ENCODE peak calls at places on chromosomes 16 and 17, in five cellular contexts. One of them, this sample, is unnamed.
A peak's percentile ranks its signal among the peaks of the same experiment; 100 is the strongest.

GRCh38 chr17:78650093-78650715 is 73.0 kb upstream of the DNAH17 start:
- DNase-seq in fibroblast of the aortic adventitia: no peak
- DNase-seq in AG04450: no peak
- DNase-seq in GM23338: peak; percentile 24
- DNase-seq in fibroblast of lung: no peak
- DNase-seq in this sample: no peak

GRCh38 chr16:54649846-54650245 is 280.8 kb upstream of the IRX5 start:
- DNase-seq in fibroblast of lung: no peak
- DNase-seq in AG04450: no peak
- DNase-seq in GM23338: no peak
- DNase-seq in fibroblast of the aortic adventitia: no peak
- DNase-seq in this sample: no peak

GRCh38 chr17:48270896-48271295 is 159.1 kb downstream of the SKAP1 start:
- DNase-seq in fibroblast of the aortic adventitia: no peak
- DNase-seq in AG04450: no peak
- DNase-seq in GM23338: no peak
- DNase-seq in fibroblast of lung: no peak
- DNase-seq in this sample: no peak

GRCh38 chr17:72588961-72589360 is 468.1 kb downstream of the SOX9 start:
- DNase-seq in AG04450: no peak
- DNase-seq in GM23338: no peak
- DNase-seq in fibroblast of the aortic adventitia: no peak
- DNase-seq in fibroblast of lung: peak; percentile 92
- DNase-seq in this sample: no peak

GRCh38 chr16:46768809-46769208 is 20.7 kb upstream of the MYLK3 start:
- DNase-seq in fibroblast of the aortic adventitia: no peak
- DNase-seq in GM23338: no peak
- DNase-seq in fibroblast of lung: no peak
- DNase-seq in AG04450: no peak
- DNase-seq in this sample: no peak

GRCh38 chr17:61583242-61583641 is 7.8 kb downstream of the NACA2 start:
- DNase-seq in GM23338: peak; percentile 35
- DNase-seq in fibroblast of the aortic adventitia: peak; percentile 56
- DNase-seq in fibroblast of lung: peak; percentile 66
- DNase-seq in AG04450: peak; percentile 27
- DNase-seq in this sample: peak; percentile 87

GRCh38 chr17:61168506-61168905 is 231.1 kb upstream of the TBX2 start:
- DNase-seq in AG04450: no peak
- DNase-seq in GM23338: no peak
- DNase-seq in fibroblast of lung: peak; percentile 62
- DNase-seq in fibroblast of the aortic adventitia: no peak
- DNase-seq in this sample: peak; percentile 63

GRCh38 chr17:73571524-73572130 is 72.6 kb downstream of the SDK2 start:
- DNase-seq in fibroblast of lung: no peak
- DNase-seq in fibroblast of the aortic adventitia: no peak
- DNase-seq in AG04450: no peak
- DNase-seq in GM23338: no peak
- DNase-seq in this sample: no peak

GRCh38 chr17:78360371-78361226 is 722 bp upstream of the SOCS3 start:
- DNase-seq in GM23338: peak; percentile 98
- DNase-seq in fibroblast of the aortic adventitia: peak; percentile 82
- DNase-seq in AG04450: peak; percentile 63
- DNase-seq in fibroblast of lung: peak; percentile 72
- DNase-seq in this sample: peak; percentile 68

GRCh38 chr16:85371948-85372347 is 241.2 kb upstream of the GSE1 start:
- DNase-seq in AG04450: no peak
- DNase-seq in fibroblast of lung: no peak
- DNase-seq in GM23338: no peak
- DNase-seq in fibroblast of the aortic adventitia: no peak
- DNase-seq in this sample: no peak

GRCh38 chr16:83058376-83058775 is 431.6 kb downstream of the CDH13 start:
- DNase-seq in GM23338: no peak
- DNase-seq in AG04450: no peak
- DNase-seq in fibroblast of the aortic adventitia: no peak
- DNase-seq in fibroblast of lung: no peak
- DNase-seq in this sample: no peak
- TF ChIP-seq CTCF in GM23338: no peak
- TF ChIP-seq CTCF in AG04450: no peak
- TF ChIP-seq CTCF in fibroblast of the aortic adventitia: no peak
- TF ChIP-seq CTCF in fibroblast of lung: no peak
- TF ChIP-seq CTCF in this sample: no peak

DNA sequence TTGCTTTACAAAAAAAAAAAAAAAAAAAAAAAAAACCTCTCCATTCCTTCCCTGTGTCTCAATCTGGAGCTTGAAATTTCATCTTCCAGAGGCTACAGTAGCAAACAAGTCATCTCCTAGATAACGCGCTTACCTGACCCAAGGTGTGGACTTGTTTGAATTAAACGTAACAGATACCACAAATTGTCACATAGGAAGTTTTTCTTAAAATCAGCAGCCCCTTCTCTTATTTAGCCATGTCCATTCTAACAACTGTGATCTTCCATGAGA is 2.0 kb downstream of the STAT5B start:
- DNase-seq in AG04450: no peak
- DNase-seq in GM23338: no peak
- DNase-seq in fibroblast of lung: no peak
- DNase-seq in fibroblast of the aortic adventitia: no peak
- DNase-seq in this sample: no peak
- H3K4me3 ChIP-seq in AG04450: no peak overlapping the region
- H3K4me3 ChIP-seq in GM23338: peak overlapping the region; percentile 87
- H3K4me3 ChIP-seq in fibroblast of lung: no peak overlapping the region
- H3K4me3 ChIP-seq in fibroblast of the aortic adventitia: no peak overlapping the region
- H3K4me3 ChIP-seq in this sample: peak overlapping the region; percentile 72

GRCh38 chr17:42613699-42614295 is 4.3 kb downstream of the TUBG1 start:
- DNase-seq in GM23338: no peak
- DNase-seq in AG04450: no peak
- DNase-seq in fibroblast of the aortic adventitia: no peak
- DNase-seq in fibroblast of lung: no peak
- DNase-seq in this sample: no peak

GRCh38 chr17:42612013-42612412 is 2.5 kb downstream of the TUBG1 start:
- DNase-seq in GM23338: no peak
- DNase-seq in fibroblast of lung: no peak
- DNase-seq in AG04450: no peak
- DNase-seq in fibroblast of the aortic adventitia: no peak
- DNase-seq in this sample: no peak

GRCh38 chr17:42608692-42609181 is 437 bp downstream of the RETREG3 start:
- DNase-seq in AG04450: no peak
- DNase-seq in fibroblast of the aortic adventitia: no peak
- DNase-seq in fibroblast of lung: no peak
- DNase-seq in GM23338: peak; percentile 58
- DNase-seq in this sample: no peak

GRCh38 chr17:42603318-42603717 is 5.9 kb downstream of the RETREG3 start:
- DNase-seq in fibroblast of the aortic adventitia: no peak
- DNase-seq in fibroblast of lung: no peak
- DNase-seq in GM23338: no peak
- DNase-seq in AG04450: no peak
- DNase-seq in this sample: no peak

DNA sequence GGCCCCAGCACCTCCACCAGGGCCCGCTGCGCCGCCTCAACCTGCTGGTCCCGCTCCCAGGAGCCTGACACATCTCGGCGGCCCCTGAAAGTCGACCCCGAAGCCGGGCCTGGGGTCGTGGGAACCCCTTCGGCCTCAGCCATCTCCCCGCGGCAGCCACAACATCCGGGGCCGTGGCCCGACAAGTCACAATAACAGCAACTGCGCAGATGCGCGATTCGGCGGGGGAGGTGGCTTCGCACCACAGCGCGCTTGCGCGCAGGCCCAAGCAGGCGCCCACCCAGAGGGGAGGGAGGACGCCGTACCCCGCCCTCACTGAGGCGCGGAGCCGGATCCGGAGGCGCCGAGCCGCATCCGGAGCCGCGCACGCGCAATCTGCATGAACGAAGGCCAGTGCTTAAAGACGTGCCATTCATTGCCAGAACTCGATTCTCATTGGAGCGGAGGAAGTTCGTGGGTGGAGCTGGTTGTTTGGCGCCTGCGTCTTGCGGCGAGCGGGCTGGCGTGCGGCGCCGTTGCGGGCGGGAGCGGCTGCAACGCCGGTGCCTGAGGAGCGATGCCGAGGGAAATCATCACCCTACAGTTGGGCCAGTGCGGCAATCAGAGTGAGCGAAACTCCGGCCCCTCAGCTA is at the start of the genes RETREG3 and TUBG1:
- DNase-seq in GM23338: peak; percentile 99
- DNase-seq in fibroblast of the aortic adventitia: peak; percentile 99
- DNase-seq in AG04450: peak; percentile 99
- DNase-seq in fibroblast of lung: peak; percentile 98
- DNase-seq in this sample: peak; percentile 99
- TF ChIP-seq CTCF in GM23338: no peak
- TF ChIP-seq CTCF in fibroblast of the aortic adventitia: peak; percentile 65
- TF ChIP-seq CTCF in AG04450: no peak
- TF ChIP-seq CTCF in fibroblast of lung: peak; percentile 42
- TF ChIP-seq CTCF in this sample: no peak

GRCh38 chr16:5490499-5490898 is 392.9 kb upstream of the EEF2KMT start:
- DNase-seq in fibroblast of the aortic adventitia: no peak
- DNase-seq in AG04450: no peak
- DNase-seq in fibroblast of lung: peak; percentile 17
- DNase-seq in GM23338: peak; percentile 85
- DNase-seq in this sample: no peak
- H3K4me3 ChIP-seq in fibroblast of the aortic adventitia: no peak overlapping the region
- H3K4me3 ChIP-seq in AG04450: no peak overlapping the region
- H3K4me3 ChIP-seq in fibroblast of lung: no peak overlapping the region
- H3K4me3 ChIP-seq in GM23338: no peak overlapping the region
- H3K4me3 ChIP-seq in this sample: no peak overlapping the region

GRCh38 chr17:9859781-9860180 is 34.1 kb downstream of the GLP2R start:
- DNase-seq in fibroblast of the aortic adventitia: no peak
- DNase-seq in fibroblast of lung: no peak
- DNase-seq in GM23338: no peak
- DNase-seq in AG04450: no peak
- DNase-seq in this sample: no peak

GRCh38 chr17:9860851-9861250 is 35.1 kb downstream of the GLP2R start:
- DNase-seq in AG04450: no peak
- DNase-seq in GM23338: no peak
- DNase-seq in fibroblast of the aortic adventitia: no peak
- DNase-seq in fibroblast of lung: no peak
- DNase-seq in this sample: no peak

GRCh38 chr17:9862191-9862590 is 36.5 kb downstream of the GLP2R start:
- DNase-seq in fibroblast of the aortic adventitia: no peak
- DNase-seq in fibroblast of lung: no peak
- DNase-seq in GM23338: no peak
- DNase-seq in AG04450: no peak
- DNase-seq in this sample: no peak

GRCh38 chr17:9865585-9865984 is 39.5 kb downstream of the RCVRN start:
- DNase-seq in fibroblast of lung: no peak
- DNase-seq in fibroblast of the aortic adventitia: no peak
- DNase-seq in GM23338: no peak
- DNase-seq in AG04450: no peak
- DNase-seq in this sample: no peak

DNA sequence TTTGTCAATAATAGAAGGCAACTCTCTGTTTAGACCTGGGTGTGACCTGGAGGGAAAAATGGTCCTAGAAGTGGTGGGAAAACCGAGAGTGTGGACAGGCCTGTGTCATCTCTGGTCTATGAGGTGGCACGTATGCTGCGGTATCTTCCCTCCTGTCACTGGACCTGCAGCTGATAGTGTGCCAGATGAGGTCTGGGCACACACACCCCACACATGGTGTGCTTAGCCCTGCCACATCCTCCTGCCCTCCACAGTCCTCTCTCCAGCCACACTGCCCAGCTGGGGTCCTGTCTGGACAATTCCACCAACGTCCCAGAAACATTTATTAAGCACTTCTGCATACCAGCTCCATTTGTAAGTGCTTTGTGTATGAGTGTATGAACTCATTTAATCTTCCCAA is 37.2 kb downstream of the GLP2R start:
- DNase-seq in fibroblast of the aortic adventitia: no peak
- DNase-seq in AG04450: no peak
- DNase-seq in fibroblast of lung: no peak
- DNase-seq in GM23338: no peak
- DNase-seq in this sample: no peak
- TF ChIP-seq CTCF in fibroblast of the aortic adventitia: no peak
- TF ChIP-seq CTCF in AG04450: no peak
- TF ChIP-seq CTCF in fibroblast of lung: no peak
- TF ChIP-seq CTCF in GM23338: no peak
- TF ChIP-seq CTCF in this sample: no peak

GRCh38 chr16:67962135-67962534 is 6.3 kb downstream of the SLC12A4 start:
- DNase-seq in GM23338: no peak
- DNase-seq in AG04450: no peak
- DNase-seq in fibroblast of the aortic adventitia: no peak
- DNase-seq in fibroblast of lung: no peak
- DNase-seq in this sample: no peak

GRCh38 chr16:67965668-67966548 is 2.5 kb downstream of the SLC12A4 start:
- DNase-seq in fibroblast of the aortic adventitia: peak; percentile 43
- DNase-seq in GM23338: no peak
- DNase-seq in fibroblast of lung: peak; percentile 42
- DNase-seq in AG04450: no peak
- DNase-seq in this sample: no peak

GRCh38 chr16:67964477-67965131 is 3.8 kb downstream of the SLC12A4 start:
- DNase-seq in GM23338: no peak
- DNase-seq in fibroblast of lung: no peak
- DNase-seq in fibroblast of the aortic adventitia: no peak
- DNase-seq in AG04450: no peak
- DNase-seq in this sample: no peak

GRCh38 chr16:67961551-67961957 is 6.9 kb downstream of the SLC12A4 start:
- DNase-seq in fibroblast of the aortic adventitia: no peak
- DNase-seq in GM23338: no peak
- DNase-seq in AG04450: no peak
- DNase-seq in fibroblast of lung: no peak
- DNase-seq in this sample: no peak

GRCh38 chr16:67963325-67964321 is 4.8 kb downstream of the SLC12A4 start:
- DNase-seq in AG04450: no peak
- DNase-seq in GM23338: peak; percentile 75
- DNase-seq in fibroblast of the aortic adventitia: no peak
- DNase-seq in fibroblast of lung: no peak
- DNase-seq in this sample: peak; percentile 39
- H3K4me3 ChIP-seq in AG04450: no peak overlapping the region
- H3K4me3 ChIP-seq in GM23338: no peak overlapping the region
- H3K4me3 ChIP-seq in fibroblast of the aortic adventitia: no peak overlapping the region
- H3K4me3 ChIP-seq in fibroblast of lung: no peak overlapping the region
- H3K4me3 ChIP-seq in this sample: no peak overlapping the region

This sample was measured in foreskin fibroblast.